ENCODE peak calls at places on chromosomes 11 and 22, in ten cellular contexts. C, X, V, J, D, M, Z, U, E and Q are unnamed samples.
A peak's percentile ranks its signal among the peaks of the same experiment; 100 is the strongest.

GRCh38 chr11:15635501-15635900 is 520.8 kb downstream of the INSC start:
- DNase-seq in C (no peak), X (no peak), V (no peak), J (no peak), D (no peak), M (no peak), Z (no peak), U (no peak), E (no peak), Q (no peak)

GRCh38 chr11:65978391-65979238 is 17.1 kb downstream of the SART1 start:
- DNase-seq in C (no peak), X (no peak), V (no peak), J (no peak), D (no peak), M (no peak), Z (no peak), U (no peak), E (no peak), Q (no peak)

GRCh38 chr22:50674606-50675552 is 2.3 kb downstream of the SHANK3 start:
- DNase-seq in C (peak; percentile 26), X (no peak), V (peak; percentile 74), J (no peak), D (peak; percentile 84), M (peak; percentile 65), Z (no peak), U (no peak), E (peak; percentile 50), Q (no peak)

GRCh38 chr11:6746086-6746618 is 25.6 kb downstream of the OR2AG2 start:
- DNase-seq in C (no peak), X (no peak), V (no peak), J (no peak), D (peak; percentile 24), M (no peak), Z (no peak), U (no peak), E (no peak), Q (no peak)

GRCh38 chr11:114122668-114123067 is 63.2 kb downstream of the ZBTB16 start:
- DNase-seq in C (no peak), X (no peak), V (no peak), J (no peak), D (no peak), M (no peak), Z (no peak), U (no peak), E (no peak), Q (no peak)

GRCh38 chr11:112229746-112230433 is 3.7 kb downstream of the PTS start:
- DNase-seq in C (peak; percentile 95), X (no peak), V (no peak), J (no peak), D (no peak), M (no peak), Z (peak; percentile 83), U (peak; percentile 88), E (no peak), Q (peak; percentile 65)

GRCh38 chr11:133947298-133947905 is 9.4 kb downstream of the IGSF9B start:
- DNase-seq in C (peak; percentile 66), X (peak; percentile 67), V (peak; percentile 24), J (no peak), D (no peak), M (no peak), Z (no peak), U (no peak), E (peak; percentile 75), Q (no peak)

GRCh38 chr22:32880906-32881596 is 79.5 kb downstream of the TIMP3 start:
- DNase-seq in C (peak; percentile 83), X (peak; percentile 92), V (peak; percentile 66), J (no peak), D (peak; percentile 56), M (no peak), Z (no peak), U (no peak), E (peak; percentile 97), Q (peak; percentile 30)

GRCh38 chr22:27386186-27386585 is 415.4 kb downstream of the MN1 start:
- DNase-seq in C (no peak), X (no peak), V (peak; percentile 95), J (no peak), D (peak; percentile 12), M (no peak), Z (no peak), U (no peak), E (no peak), Q (no peak)

GRCh38 chr11:26286472-26287066 is 45.4 kb upstream of the ANO3 start:
- DNase-seq in C (peak; percentile 42), X (no peak), V (peak; percentile 21), J (no peak), D (no peak), M (no peak), Z (no peak), U (no peak), E (peak; percentile 35), Q (no peak)

GRCh38 chr11:7020183-7020917 is at the start of the genes NLRP14 and ZNF214:
- DNase-seq in C (peak; percentile 92), X (peak; percentile 92), V (peak; percentile 78), J (peak; percentile 95), D (peak; percentile 98), M (peak; percentile 91), Z (peak; percentile 70), U (peak; percentile 72), E (peak; percentile 60), Q (peak; percentile 83)

GRCh38 chr11:128632151-128632791 is 44.9 kb upstream of the ETS1 start:
- DNase-seq in C (peak; percentile 60), X (no peak), V (peak; percentile 35), J (no peak), D (no peak), M (no peak), Z (no peak), U (peak; percentile 38), E (peak; percentile 42), Q (peak; percentile 45)

GRCh38 chr11:47410404-47411264 is 2.2 kb downstream of the SLC39A13 start:
- DNase-seq in C (no peak), X (no peak), V (no peak), J (no peak), D (no peak), M (no peak), Z (no peak), U (no peak), E (no peak), Q (no peak)

GRCh38 chr22:36546092-36546804 is 17.3 kb upstream of the EIF3D start:
- DNase-seq in C (peak; percentile 54), X (no peak), V (peak; percentile 23), J (no peak), D (no peak), M (peak; percentile 14), Z (no peak), U (no peak), E (peak; percentile 78), Q (no peak)

GRCh38 chr22:27748355-27749168 is 53.0 kb downstream of the MN1 start:
- DNase-seq in C (peak; percentile 90), X (no peak), V (peak; percentile 76), J (no peak), D (no peak), M (no peak), Z (peak; percentile 49), U (peak; percentile 16), E (no peak), Q (no peak)

GRCh38 chr11:134022748-134023147 is 46.1 kb upstream of the JAM3 start:
- DNase-seq in C (no peak), X (peak; percentile 16), V (no peak), J (no peak), D (no peak), M (no peak), Z (no peak), U (no peak), E (no peak), Q (no peak)

GRCh38 chr11:57320719-57321387 is 3.9 kb downstream of the TNKS1BP1 start:
- DNase-seq in C (no peak), X (peak; percentile 47), V (no peak), J (no peak), D (peak; percentile 69), M (peak; percentile 58), Z (no peak), U (no peak), E (no peak), Q (no peak)
- H3K4me3 ChIP-seq in C (peak overlapping the region; percentile 57), X (no peak overlapping the region), V (peak overlapping the region; percentile 90), J (no peak overlapping the region), D (no peak overlapping the region), M (peak overlapping the region; percentile 81), Z (peak overlapping the region; percentile 51), U (peak overlapping the region; percentile 6), E (no peak overlapping the region), Q (peak overlapping the region; percentile 64)

GRCh38 chr11:68331338-68331947 is 19.1 kb downstream of the LRP5 start:
- DNase-seq in C (no peak), X (peak; percentile 67), V (no peak), J (no peak), D (peak; percentile 82), M (no peak), Z (no peak), U (no peak), E (peak; percentile 27), Q (no peak)
- H3K4me3 ChIP-seq in C (no peak overlapping the region), X (no peak overlapping the region), V (no peak overlapping the region), J (no peak overlapping the region), D (no peak overlapping the region), M (no peak overlapping the region), Z (no peak overlapping the region), U (no peak overlapping the region), E (no peak overlapping the region), Q (no peak overlapping the region)

DNA sequence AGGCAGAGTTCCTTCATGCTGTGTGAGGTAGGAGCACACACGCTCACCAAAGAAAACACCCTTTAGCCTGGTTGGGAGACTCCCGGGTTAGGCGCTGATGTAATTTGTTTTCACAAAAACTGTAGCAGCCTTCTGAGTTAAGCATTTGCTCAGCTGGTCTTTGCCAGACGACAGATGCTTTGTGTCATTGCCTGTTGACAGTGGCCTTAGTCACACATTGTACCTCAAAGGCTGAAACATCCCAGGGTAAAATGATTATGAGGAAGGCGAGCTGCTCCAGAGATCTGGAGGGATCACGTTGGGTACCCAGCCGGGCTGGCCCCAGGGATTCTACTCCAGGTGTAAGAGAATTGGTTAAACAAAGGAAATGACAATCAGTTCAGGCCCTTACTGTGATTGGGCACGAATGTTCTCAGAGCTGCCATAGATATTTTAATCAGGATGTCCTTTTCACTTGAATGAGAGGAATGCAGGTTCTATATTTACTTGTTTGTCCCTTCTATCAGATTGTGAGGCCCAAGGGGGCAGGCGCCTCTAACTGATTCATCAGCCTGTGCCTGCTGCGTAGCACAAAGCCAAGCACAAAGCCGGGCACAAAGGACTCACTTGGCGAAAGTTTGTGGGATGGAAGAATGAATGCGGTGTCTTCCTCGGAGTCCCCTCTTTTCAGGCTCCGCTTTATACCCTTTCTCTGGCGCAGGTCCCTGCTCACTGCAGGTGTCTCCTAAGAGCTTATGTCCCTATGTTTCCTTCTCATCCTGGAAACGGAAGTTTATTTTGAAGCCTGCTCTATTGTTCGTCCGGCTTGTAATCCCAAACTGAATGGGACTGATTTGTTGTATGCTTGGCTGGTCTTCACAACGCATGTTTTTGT is 47.1 kb downstream of the ADM start:
- DNase-seq in C (peak; percentile 81), X (peak; percentile 58), V (peak; percentile 58), J (no peak), D (peak; percentile 57), M (no peak), Z (peak; percentile 62), U (no peak), E (peak; percentile 20), Q (peak; percentile 80)
- H3K4me3 ChIP-seq in C (no peak overlapping the region), X (no peak overlapping the region), V (no peak overlapping the region), J (no peak overlapping the region), D (no peak overlapping the region), M (no peak overlapping the region), Z (no peak overlapping the region), U (no peak overlapping the region), E (no peak overlapping the region), Q (no peak overlapping the region)

DNA sequence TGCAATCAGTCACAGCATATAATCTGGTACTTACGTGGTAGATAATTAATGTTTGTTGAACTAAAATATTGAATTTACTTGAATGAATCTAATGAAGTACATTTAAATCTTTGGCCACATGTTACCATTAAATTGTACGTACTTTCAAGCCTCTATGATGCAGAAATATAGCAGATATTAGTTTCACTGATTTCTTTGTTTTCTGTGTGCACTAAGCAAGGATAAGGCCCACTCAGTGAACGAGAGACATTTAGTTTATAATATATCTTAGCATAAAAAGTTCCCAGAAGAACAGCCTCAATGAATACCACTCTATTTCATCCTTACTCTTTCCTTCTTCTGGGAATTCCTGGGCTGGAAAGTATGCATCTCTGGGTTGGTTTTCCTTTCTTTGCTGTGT is at the start of gene OR52E1:
- DNase-seq in C (no peak), X (no peak), V (no peak), J (no peak), D (no peak), M (no peak), Z (no peak), U (no peak), E (no peak), Q (no peak)
- H3K4me3 ChIP-seq in C (no peak within 1 kb of the TSS), X (no peak within 1 kb of the TSS), V (no peak within 1 kb of the TSS), J (no peak within 1 kb of the TSS), D (no peak within 1 kb of the TSS), M (no peak within 1 kb of the TSS), Z (no peak within 1 kb of the TSS), U (no peak within 1 kb of the TSS), E (no peak within 1 kb of the TSS), Q (no peak within 1 kb of the TSS)